ENCODE peak calls at places on chromosome 3, in nine cellular contexts. One of them, this sample, is unnamed.

GRCh38 chr3:55875137-55875536 is 388.0 kb upstream of the WNT5A start:
- DNase-seq in activated T-cell treated with anti-CD3 and anti-CD28 coated beads, Interleukin-2, amount 50 U/mL, for 1 hour: no peak
- DNase-seq in SK-MEL-5: no peak
- DNase-seq in Ammon's horn: no peak
- DNase-seq in stimulated activated effector memory CD8-positive, alpha-beta T cell treated with anti-CD3 and anti-CD28 coated beads, Interleukin-12 subunit alpha, Interleukin-12 subunit beta, amount 100 ng/mL, for 72 hours: no peak
- DNase-seq in mesothelial cell of epicardium: no peak
- DNase-seq in NB4: no peak
- DNase-seq in GM04504: no peak
- DNase-seq in heart left ventricle: no peak
- DNase-seq in this sample: no peak

GRCh38 chr3:115518100-115518852 is 105.0 kb upstream of the GAP43 start:
- DNase-seq in activated T-cell treated with anti-CD3 and anti-CD28 coated beads, Interleukin-2, amount 50 U/mL, for 1 hour: no peak
- DNase-seq in SK-MEL-5: no peak
- DNase-seq in Ammon's horn: no peak
- DNase-seq in stimulated activated effector memory CD8-positive, alpha-beta T cell treated with anti-CD3 and anti-CD28 coated beads, Interleukin-12 subunit alpha, Interleukin-12 subunit beta, amount 100 ng/mL, for 72 hours: no peak
- DNase-seq in mesothelial cell of epicardium: no peak
- DNase-seq in NB4: no peak
- DNase-seq in GM04504: peak; percentile 52
- DNase-seq in heart left ventricle: peak; percentile 85
- DNase-seq in this sample: no peak

GRCh38 chr3:15347104-15347736 is 14.8 kb upstream of the SH3BP5 start:
- DNase-seq in activated T-cell treated with anti-CD3 and anti-CD28 coated beads, Interleukin-2, amount 50 U/mL, for 1 hour: peak; percentile 30
- DNase-seq in SK-MEL-5: no peak
- DNase-seq in Ammon's horn: no peak
- DNase-seq in stimulated activated effector memory CD8-positive, alpha-beta T cell treated with anti-CD3 and anti-CD28 coated beads, Interleukin-12 subunit alpha, Interleukin-12 subunit beta, amount 100 ng/mL, for 72 hours: no peak
- DNase-seq in mesothelial cell of epicardium: no peak
- DNase-seq in NB4: no peak
- DNase-seq in GM04504: no peak
- DNase-seq in heart left ventricle: no peak
- DNase-seq in this sample: no peak

GRCh38 chr3:151016421-151016820 is 43.9 kb upstream of the CLRN1 start:
- DNase-seq in activated T-cell treated with anti-CD3 and anti-CD28 coated beads, Interleukin-2, amount 50 U/mL, for 1 hour: no peak
- DNase-seq in SK-MEL-5: no peak
- DNase-seq in Ammon's horn: no peak
- DNase-seq in stimulated activated effector memory CD8-positive, alpha-beta T cell treated with anti-CD3 and anti-CD28 coated beads, Interleukin-12 subunit alpha, Interleukin-12 subunit beta, amount 100 ng/mL, for 72 hours: no peak
- DNase-seq in mesothelial cell of epicardium: no peak
- DNase-seq in NB4: no peak
- DNase-seq in GM04504: peak; percentile 36
- DNase-seq in heart left ventricle: no peak
- DNase-seq in this sample: no peak

GRCh38 chr3:98242155-98242554 is 21.9 kb upstream of the OR5H6 start:
- DNase-seq in activated T-cell treated with anti-CD3 and anti-CD28 coated beads, Interleukin-2, amount 50 U/mL, for 1 hour: no peak
- DNase-seq in SK-MEL-5: no peak
- DNase-seq in Ammon's horn: no peak
- DNase-seq in stimulated activated effector memory CD8-positive, alpha-beta T cell treated with anti-CD3 and anti-CD28 coated beads, Interleukin-12 subunit alpha, Interleukin-12 subunit beta, amount 100 ng/mL, for 72 hours: no peak
- DNase-seq in mesothelial cell of epicardium: no peak
- DNase-seq in NB4: no peak
- DNase-seq in GM04504: no peak
- DNase-seq in heart left ventricle: no peak
- DNase-seq in this sample: no peak

GRCh38 chr3:48186993-48187578 is 1.1 kb downstream of the CDC25A start:
- DNase-seq in activated T-cell treated with anti-CD3 and anti-CD28 coated beads, Interleukin-2, amount 50 U/mL, for 1 hour: no peak
- DNase-seq in SK-MEL-5: no peak
- DNase-seq in Ammon's horn: no peak
- DNase-seq in stimulated activated effector memory CD8-positive, alpha-beta T cell treated with anti-CD3 and anti-CD28 coated beads, Interleukin-12 subunit alpha, Interleukin-12 subunit beta, amount 100 ng/mL, for 72 hours: no peak
- DNase-seq in mesothelial cell of epicardium: no peak
- DNase-seq in NB4: no peak
- DNase-seq in GM04504: no peak
- DNase-seq in heart left ventricle: no peak
- DNase-seq in this sample: no peak

GRCh38 chr3:39211332-39212130 is 19.1 kb upstream of the XIRP1 start:
- DNase-seq in activated T-cell treated with anti-CD3 and anti-CD28 coated beads, Interleukin-2, amount 50 U/mL, for 1 hour: no peak
- DNase-seq in SK-MEL-5: no peak
- DNase-seq in Ammon's horn: no peak
- DNase-seq in stimulated activated effector memory CD8-positive, alpha-beta T cell treated with anti-CD3 and anti-CD28 coated beads, Interleukin-12 subunit alpha, Interleukin-12 subunit beta, amount 100 ng/mL, for 72 hours: no peak
- DNase-seq in mesothelial cell of epicardium: no peak
- DNase-seq in NB4: no peak
- DNase-seq in GM04504: no peak
- DNase-seq in heart left ventricle: no peak
- DNase-seq in this sample: no peak

GRCh38 chr3:157388051-157388450 is 48.6 kb upstream of the PTX3 start:
- DNase-seq in activated T-cell treated with anti-CD3 and anti-CD28 coated beads, Interleukin-2, amount 50 U/mL, for 1 hour: no peak
- DNase-seq in SK-MEL-5: peak; percentile 67
- DNase-seq in Ammon's horn: no peak
- DNase-seq in stimulated activated effector memory CD8-positive, alpha-beta T cell treated with anti-CD3 and anti-CD28 coated beads, Interleukin-12 subunit alpha, Interleukin-12 subunit beta, amount 100 ng/mL, for 72 hours: no peak
- DNase-seq in mesothelial cell of epicardium: no peak
- DNase-seq in NB4: no peak
- DNase-seq in GM04504: no peak
- DNase-seq in heart left ventricle: no peak
- DNase-seq in this sample: no peak

GRCh38 chr3:24145981-24146822 is 201.1 kb downstream of the NR1D2 start:
- DNase-seq in activated T-cell treated with anti-CD3 and anti-CD28 coated beads, Interleukin-2, amount 50 U/mL, for 1 hour: no peak
- DNase-seq in SK-MEL-5: peak; percentile 5
- DNase-seq in Ammon's horn: peak; percentile 8
- DNase-seq in stimulated activated effector memory CD8-positive, alpha-beta T cell treated with anti-CD3 and anti-CD28 coated beads, Interleukin-12 subunit alpha, Interleukin-12 subunit beta, amount 100 ng/mL, for 72 hours: no peak
- DNase-seq in mesothelial cell of epicardium: no peak
- DNase-seq in NB4: no peak
- DNase-seq in GM04504: peak; percentile 92
- DNase-seq in heart left ventricle: no peak
- DNase-seq in this sample: no peak

GRCh38 chr3:126406389-126407296 is 11.9 kb downstream of the CFAP100 start:
- DNase-seq in activated T-cell treated with anti-CD3 and anti-CD28 coated beads, Interleukin-2, amount 50 U/mL, for 1 hour: no peak
- DNase-seq in SK-MEL-5: no peak
- DNase-seq in Ammon's horn: no peak
- DNase-seq in stimulated activated effector memory CD8-positive, alpha-beta T cell treated with anti-CD3 and anti-CD28 coated beads, Interleukin-12 subunit alpha, Interleukin-12 subunit beta, amount 100 ng/mL, for 72 hours: no peak
- DNase-seq in mesothelial cell of epicardium: no peak
- DNase-seq in NB4: no peak
- DNase-seq in GM04504: no peak
- DNase-seq in heart left ventricle: no peak
- DNase-seq in this sample: no peak

GRCh38 chr3:127077068-127077467 is 94.2 kb downstream of the PLXNA1 start:
- DNase-seq in activated T-cell treated with anti-CD3 and anti-CD28 coated beads, Interleukin-2, amount 50 U/mL, for 1 hour: no peak
- DNase-seq in SK-MEL-5: no peak
- DNase-seq in Ammon's horn: no peak
- DNase-seq in stimulated activated effector memory CD8-positive, alpha-beta T cell treated with anti-CD3 and anti-CD28 coated beads, Interleukin-12 subunit alpha, Interleukin-12 subunit beta, amount 100 ng/mL, for 72 hours: no peak
- DNase-seq in mesothelial cell of epicardium: no peak
- DNase-seq in NB4: no peak
- DNase-seq in GM04504: no peak
- DNase-seq in heart left ventricle: no peak
- DNase-seq in this sample: no peak

GRCh38 chr3:62186967-62187366 is 186.4 kb downstream of the FEZF2 start:
- DNase-seq in activated T-cell treated with anti-CD3 and anti-CD28 coated beads, Interleukin-2, amount 50 U/mL, for 1 hour: no peak
- DNase-seq in SK-MEL-5: peak; percentile 38
- DNase-seq in Ammon's horn: no peak
- DNase-seq in stimulated activated effector memory CD8-positive, alpha-beta T cell treated with anti-CD3 and anti-CD28 coated beads, Interleukin-12 subunit alpha, Interleukin-12 subunit beta, amount 100 ng/mL, for 72 hours: no peak
- DNase-seq in mesothelial cell of epicardium: no peak
- DNase-seq in NB4: peak; percentile 21
- DNase-seq in GM04504: no peak
- DNase-seq in heart left ventricle: no peak
- DNase-seq in this sample: peak; percentile 3

GRCh38 chr3:5005367-5005766 is 26.1 kb downstream of the BHLHE40 start:
- DNase-seq in activated T-cell treated with anti-CD3 and anti-CD28 coated beads, Interleukin-2, amount 50 U/mL, for 1 hour: no peak
- DNase-seq in SK-MEL-5: peak; percentile 49
- DNase-seq in Ammon's horn: no peak
- DNase-seq in stimulated activated effector memory CD8-positive, alpha-beta T cell treated with anti-CD3 and anti-CD28 coated beads, Interleukin-12 subunit alpha, Interleukin-12 subunit beta, amount 100 ng/mL, for 72 hours: no peak
- DNase-seq in mesothelial cell of epicardium: no peak
- DNase-seq in NB4: no peak
- DNase-seq in GM04504: no peak
- DNase-seq in heart left ventricle: no peak
- DNase-seq in this sample: no peak

This sample was measured in OCI-M1.